ENCODE peak calls at places on chromosomes 11 and 22, in eight cellular contexts. One of them, this sample, is unnamed.
A peak's percentile ranks its signal among the peaks of the same experiment; 100 is the strongest.

GRCh38 chr22:49299821-49300231 is 527.8 kb downstream of the BRD1 start:
- DNase-seq in effector memory CD8-positive, alpha-beta T cell: no peak
- DNase-seq in mesendoderm: no peak
- DNase-seq in thoracic aorta: no peak
- DNase-seq in activated T-cell treated with anti-CD3 and anti-CD28 coated beads, Interleukin-2, amount 50 U/mL, for 72 hours: no peak
- DNase-seq in stimulated activated CD4-positive, alpha-beta T cell treated with anti-CD3 and anti-CD28 coated beads, TNF-alpha, amount 100 ng/mL, for 24 hours: no peak
- DNase-seq in pancreas: no peak
- DNase-seq in T-cell: no peak
- DNase-seq in this sample: no peak

GRCh38 chr11:46367244-46367915 is 14.1 kb upstream of the MDK start:
- DNase-seq in T-cell: peak; percentile 79
- DNase-seq in pancreas: peak; percentile 68
- DNase-seq in activated T-cell treated with anti-CD3 and anti-CD28 coated beads, Interleukin-2, amount 50 U/mL, for 72 hours: peak; percentile 85
- DNase-seq in effector memory CD8-positive, alpha-beta T cell: peak; percentile 77
- DNase-seq in thoracic aorta: no peak
- DNase-seq in stimulated activated CD4-positive, alpha-beta T cell treated with anti-CD3 and anti-CD28 coated beads, TNF-alpha, amount 100 ng/mL, for 24 hours: peak; percentile 52
- DNase-seq in mesendoderm: no peak
- DNase-seq in this sample: peak; percentile 74

GRCh38 chr22:37492428-37493344 is 6.5 kb upstream of the MFNG start:
- DNase-seq in pancreas: peak; percentile 22
- DNase-seq in thoracic aorta: no peak
- DNase-seq in stimulated activated CD4-positive, alpha-beta T cell treated with anti-CD3 and anti-CD28 coated beads, TNF-alpha, amount 100 ng/mL, for 24 hours: no peak
- DNase-seq in effector memory CD8-positive, alpha-beta T cell: peak; percentile 48
- DNase-seq in activated T-cell treated with anti-CD3 and anti-CD28 coated beads, Interleukin-2, amount 50 U/mL, for 72 hours: peak; percentile 55
- DNase-seq in mesendoderm: peak; percentile 85
- DNase-seq in T-cell: peak; percentile 55
- DNase-seq in this sample: peak; percentile 47

GRCh38 chr11:12813371-12814225 is 139.4 kb downstream of the TEAD1 start:
- DNase-seq in effector memory CD8-positive, alpha-beta T cell: no peak
- DNase-seq in T-cell: no peak
- DNase-seq in activated T-cell treated with anti-CD3 and anti-CD28 coated beads, Interleukin-2, amount 50 U/mL, for 72 hours: no peak
- DNase-seq in stimulated activated CD4-positive, alpha-beta T cell treated with anti-CD3 and anti-CD28 coated beads, TNF-alpha, amount 100 ng/mL, for 24 hours: no peak
- DNase-seq in mesendoderm: no peak
- DNase-seq in pancreas: no peak
- DNase-seq in thoracic aorta: no peak
- DNase-seq in this sample: no peak

GRCh38 chr22:49900441-49901230 is 17.6 kb downstream of the ALG12 start:
- DNase-seq in pancreas: no peak
- DNase-seq in thoracic aorta: no peak
- DNase-seq in T-cell: no peak
- DNase-seq in stimulated activated CD4-positive, alpha-beta T cell treated with anti-CD3 and anti-CD28 coated beads, TNF-alpha, amount 100 ng/mL, for 24 hours: no peak
- DNase-seq in activated T-cell treated with anti-CD3 and anti-CD28 coated beads, Interleukin-2, amount 50 U/mL, for 72 hours: no peak
- DNase-seq in mesendoderm: no peak
- DNase-seq in effector memory CD8-positive, alpha-beta T cell: no peak
- DNase-seq in this sample: no peak

GRCh38 chr11:12863605-12864121 is 145.5 kb upstream of the RASSF10 start:
- DNase-seq in T-cell: no peak
- DNase-seq in thoracic aorta: no peak
- DNase-seq in effector memory CD8-positive, alpha-beta T cell: no peak
- DNase-seq in stimulated activated CD4-positive, alpha-beta T cell treated with anti-CD3 and anti-CD28 coated beads, TNF-alpha, amount 100 ng/mL, for 24 hours: no peak
- DNase-seq in mesendoderm: peak; percentile 48
- DNase-seq in activated T-cell treated with anti-CD3 and anti-CD28 coated beads, Interleukin-2, amount 50 U/mL, for 72 hours: no peak
- DNase-seq in pancreas: no peak
- DNase-seq in this sample: no peak

GRCh38 chr22:36026741-36027140 is 1.9 kb downstream of the RBFOX2 start:
- DNase-seq in effector memory CD8-positive, alpha-beta T cell: no peak
- DNase-seq in stimulated activated CD4-positive, alpha-beta T cell treated with anti-CD3 and anti-CD28 coated beads, TNF-alpha, amount 100 ng/mL, for 24 hours: no peak
- DNase-seq in mesendoderm: peak; percentile 77
- DNase-seq in activated T-cell treated with anti-CD3 and anti-CD28 coated beads, Interleukin-2, amount 50 U/mL, for 72 hours: no peak
- DNase-seq in pancreas: no peak
- DNase-seq in thoracic aorta: no peak
- DNase-seq in T-cell: no peak
- DNase-seq in this sample: no peak

GRCh38 chr11:2801711-2802388 is 83.7 kb downstream of the CDKN1C start:
- DNase-seq in pancreas: peak; percentile 14
- DNase-seq in T-cell: no peak
- DNase-seq in thoracic aorta: no peak
- DNase-seq in stimulated activated CD4-positive, alpha-beta T cell treated with anti-CD3 and anti-CD28 coated beads, TNF-alpha, amount 100 ng/mL, for 24 hours: no peak
- DNase-seq in mesendoderm: no peak
- DNase-seq in effector memory CD8-positive, alpha-beta T cell: no peak
- DNase-seq in activated T-cell treated with anti-CD3 and anti-CD28 coated beads, Interleukin-2, amount 50 U/mL, for 72 hours: no peak
- DNase-seq in this sample: no peak

GRCh38 chr22:19941365-19942070 is at the start of the genes COMT and TXNRD2:
- DNase-seq in activated T-cell treated with anti-CD3 and anti-CD28 coated beads, Interleukin-2, amount 50 U/mL, for 72 hours: peak; percentile 86
- DNase-seq in effector memory CD8-positive, alpha-beta T cell: peak; percentile 59
- DNase-seq in T-cell: peak; percentile 72
- DNase-seq in thoracic aorta: no peak
- DNase-seq in stimulated activated CD4-positive, alpha-beta T cell treated with anti-CD3 and anti-CD28 coated beads, TNF-alpha, amount 100 ng/mL, for 24 hours: peak; percentile 42
- DNase-seq in mesendoderm: peak; percentile 26
- DNase-seq in pancreas: peak; percentile 77
- DNase-seq in this sample: peak; percentile 38

GRCh38 chr11:43919852-43920597 is 22.4 kb upstream of the C11orf96 start:
- DNase-seq in thoracic aorta: no peak
- DNase-seq in effector memory CD8-positive, alpha-beta T cell: no peak
- DNase-seq in pancreas: no peak
- DNase-seq in activated T-cell treated with anti-CD3 and anti-CD28 coated beads, Interleukin-2, amount 50 U/mL, for 72 hours: no peak
- DNase-seq in T-cell: no peak
- DNase-seq in mesendoderm: no peak
- DNase-seq in stimulated activated CD4-positive, alpha-beta T cell treated with anti-CD3 and anti-CD28 coated beads, TNF-alpha, amount 100 ng/mL, for 24 hours: no peak
- DNase-seq in this sample: no peak

GRCh38 chr22:41713004-41713403 is 13.7 kb downstream of the MEI1 start:
- DNase-seq in T-cell: no peak
- DNase-seq in mesendoderm: no peak
- DNase-seq in effector memory CD8-positive, alpha-beta T cell: no peak
- DNase-seq in activated T-cell treated with anti-CD3 and anti-CD28 coated beads, Interleukin-2, amount 50 U/mL, for 72 hours: no peak
- DNase-seq in thoracic aorta: no peak
- DNase-seq in pancreas: no peak
- DNase-seq in stimulated activated CD4-positive, alpha-beta T cell treated with anti-CD3 and anti-CD28 coated beads, TNF-alpha, amount 100 ng/mL, for 24 hours: no peak
- DNase-seq in this sample: no peak

GRCh38 chr22:19760652-19761002 is at the start of gene TBX1:
- DNase-seq in effector memory CD8-positive, alpha-beta T cell: no peak
- DNase-seq in activated T-cell treated with anti-CD3 and anti-CD28 coated beads, Interleukin-2, amount 50 U/mL, for 72 hours: no peak
- DNase-seq in T-cell: no peak
- DNase-seq in stimulated activated CD4-positive, alpha-beta T cell treated with anti-CD3 and anti-CD28 coated beads, TNF-alpha, amount 100 ng/mL, for 24 hours: no peak
- DNase-seq in mesendoderm: no peak
- DNase-seq in thoracic aorta: no peak
- DNase-seq in pancreas: no peak
- DNase-seq in this sample: no peak

GRCh38 chr11:66936326-66936725 is 21.9 kb downstream of the PC start:
- DNase-seq in mesendoderm: no peak
- DNase-seq in pancreas: no peak
- DNase-seq in thoracic aorta: no peak
- DNase-seq in T-cell: no peak
- DNase-seq in effector memory CD8-positive, alpha-beta T cell: no peak
- DNase-seq in stimulated activated CD4-positive, alpha-beta T cell treated with anti-CD3 and anti-CD28 coated beads, TNF-alpha, amount 100 ng/mL, for 24 hours: no peak
- DNase-seq in activated T-cell treated with anti-CD3 and anti-CD28 coated beads, Interleukin-2, amount 50 U/mL, for 72 hours: no peak
- DNase-seq in this sample: no peak

GRCh38 chr11:126596474-126596873 is 241.0 kb downstream of the ST3GAL4 start:
- DNase-seq in thoracic aorta: no peak
- DNase-seq in activated T-cell treated with anti-CD3 and anti-CD28 coated beads, Interleukin-2, amount 50 U/mL, for 72 hours: no peak
- DNase-seq in stimulated activated CD4-positive, alpha-beta T cell treated with anti-CD3 and anti-CD28 coated beads, TNF-alpha, amount 100 ng/mL, for 24 hours: no peak
- DNase-seq in mesendoderm: peak; percentile 46
- DNase-seq in pancreas: no peak
- DNase-seq in T-cell: no peak
- DNase-seq in effector memory CD8-positive, alpha-beta T cell: no peak
- DNase-seq in this sample: no peak

GRCh38 chr11:104199041-104199440 is 35.1 kb upstream of the PDGFD start:
- DNase-seq in pancreas: no peak
- DNase-seq in thoracic aorta: no peak
- DNase-seq in effector memory CD8-positive, alpha-beta T cell: no peak
- DNase-seq in mesendoderm: no peak
- DNase-seq in stimulated activated CD4-positive, alpha-beta T cell treated with anti-CD3 and anti-CD28 coated beads, TNF-alpha, amount 100 ng/mL, for 24 hours: no peak
- DNase-seq in activated T-cell treated with anti-CD3 and anti-CD28 coated beads, Interleukin-2, amount 50 U/mL, for 72 hours: no peak
- DNase-seq in T-cell: no peak
- DNase-seq in this sample: no peak

GRCh38 chr11:827146-827860 is 416 bp upstream of the CRACR2B start:
- DNase-seq in thoracic aorta: no peak
- DNase-seq in activated T-cell treated with anti-CD3 and anti-CD28 coated beads, Interleukin-2, amount 50 U/mL, for 72 hours: peak; percentile 57
- DNase-seq in T-cell: no peak
- DNase-seq in stimulated activated CD4-positive, alpha-beta T cell treated with anti-CD3 and anti-CD28 coated beads, TNF-alpha, amount 100 ng/mL, for 24 hours: no peak
- DNase-seq in pancreas: peak; percentile 77
- DNase-seq in effector memory CD8-positive, alpha-beta T cell: no peak
- DNase-seq in mesendoderm: peak; percentile 60
- DNase-seq in this sample: no peak

GRCh38 chr11:62612366-62613274 is at the start of the genes EML3 and ROM1:
- DNase-seq in thoracic aorta: peak; percentile 85
- DNase-seq in activated T-cell treated with anti-CD3 and anti-CD28 coated beads, Interleukin-2, amount 50 U/mL, for 72 hours: peak; percentile 92
- DNase-seq in effector memory CD8-positive, alpha-beta T cell: peak; percentile 89
- DNase-seq in T-cell: peak; percentile 86
- DNase-seq in stimulated activated CD4-positive, alpha-beta T cell treated with anti-CD3 and anti-CD28 coated beads, TNF-alpha, amount 100 ng/mL, for 24 hours: peak; percentile 70
- DNase-seq in mesendoderm: peak; percentile 97
- DNase-seq in pancreas: peak; percentile 89
- DNase-seq in this sample: peak; percentile 75

GRCh38 chr22:41913040-41913719 is 1.7 kb downstream of the SHISA8 start:
- DNase-seq in thoracic aorta: no peak
- DNase-seq in activated T-cell treated with anti-CD3 and anti-CD28 coated beads, Interleukin-2, amount 50 U/mL, for 72 hours: no peak
- DNase-seq in pancreas: no peak
- DNase-seq in effector memory CD8-positive, alpha-beta T cell: no peak
- DNase-seq in T-cell: no peak
- DNase-seq in stimulated activated CD4-positive, alpha-beta T cell treated with anti-CD3 and anti-CD28 coated beads, TNF-alpha, amount 100 ng/mL, for 24 hours: no peak
- DNase-seq in mesendoderm: no peak
- DNase-seq in this sample: no peak

GRCh38 chr11:30772908-30773307 is 186.8 kb upstream of the MPPED2 start:
- DNase-seq in thoracic aorta: no peak
- DNase-seq in effector memory CD8-positive, alpha-beta T cell: no peak
- DNase-seq in pancreas: no peak
- DNase-seq in T-cell: no peak
- DNase-seq in stimulated activated CD4-positive, alpha-beta T cell treated with anti-CD3 and anti-CD28 coated beads, TNF-alpha, amount 100 ng/mL, for 24 hours: no peak
- DNase-seq in activated T-cell treated with anti-CD3 and anti-CD28 coated beads, Interleukin-2, amount 50 U/mL, for 72 hours: no peak
- DNase-seq in mesendoderm: no peak
- DNase-seq in this sample: no peak

GRCh38 chr22:30892731-30893221 is 75.8 kb downstream of the MORC2 start:
- DNase-seq in pancreas: no peak
- DNase-seq in stimulated activated CD4-positive, alpha-beta T cell treated with anti-CD3 and anti-CD28 coated beads, TNF-alpha, amount 100 ng/mL, for 24 hours: no peak
- DNase-seq in effector memory CD8-positive, alpha-beta T cell: no peak
- DNase-seq in mesendoderm: no peak
- DNase-seq in activated T-cell treated with anti-CD3 and anti-CD28 coated beads, Interleukin-2, amount 50 U/mL, for 72 hours: no peak
- DNase-seq in thoracic aorta: no peak
- DNase-seq in T-cell: no peak
- DNase-seq in this sample: no peak

GRCh38 chr11:73999581-74000306 is 9.1 kb downstream of the UCP3 start:
- DNase-seq in mesendoderm: no peak
- DNase-seq in pancreas: no peak
- DNase-seq in activated T-cell treated with anti-CD3 and anti-CD28 coated beads, Interleukin-2, amount 50 U/mL, for 72 hours: no peak
- DNase-seq in thoracic aorta: no peak
- DNase-seq in T-cell: no peak
- DNase-seq in effector memory CD8-positive, alpha-beta T cell: no peak
- DNase-seq in stimulated activated CD4-positive, alpha-beta T cell treated with anti-CD3 and anti-CD28 coated beads, TNF-alpha, amount 100 ng/mL, for 24 hours: no peak
- DNase-seq in this sample: no peak

GRCh38 chr11:64290894-64291745 is at the start of gene KCNK4:
- DNase-seq in mesendoderm: no peak
- DNase-seq in stimulated activated CD4-positive, alpha-beta T cell treated with anti-CD3 and anti-CD28 coated beads, TNF-alpha, amount 100 ng/mL, for 24 hours: no peak
- DNase-seq in pancreas: peak; percentile 46
- DNase-seq in activated T-cell treated with anti-CD3 and anti-CD28 coated beads, Interleukin-2, amount 50 U/mL, for 72 hours: no peak
- DNase-seq in thoracic aorta: no peak
- DNase-seq in effector memory CD8-positive, alpha-beta T cell: no peak
- DNase-seq in T-cell: no peak
- DNase-seq in this sample: no peak

GRCh38 chr11:74932797-74933196 is 16.1 kb downstream of the XRRA1 start:
- DNase-seq in effector memory CD8-positive, alpha-beta T cell: no peak
- DNase-seq in activated T-cell treated with anti-CD3 and anti-CD28 coated beads, Interleukin-2, amount 50 U/mL, for 72 hours: peak; percentile 18
- DNase-seq in mesendoderm: no peak
- DNase-seq in thoracic aorta: no peak
- DNase-seq in pancreas: no peak
- DNase-seq in T-cell: no peak
- DNase-seq in stimulated activated CD4-positive, alpha-beta T cell treated with anti-CD3 and anti-CD28 coated beads, TNF-alpha, amount 100 ng/mL, for 24 hours: no peak
- DNase-seq in this sample: no peak

GRCh38 chr11:6755303-6755952 is 16.3 kb downstream of the OR2AG2 start:
- DNase-seq in activated T-cell treated with anti-CD3 and anti-CD28 coated beads, Interleukin-2, amount 50 U/mL, for 72 hours: peak; percentile 48
- DNase-seq in effector memory CD8-positive, alpha-beta T cell: peak; percentile 27
- DNase-seq in stimulated activated CD4-positive, alpha-beta T cell treated with anti-CD3 and anti-CD28 coated beads, TNF-alpha, amount 100 ng/mL, for 24 hours: no peak
- DNase-seq in pancreas: no peak
- DNase-seq in thoracic aorta: no peak
- DNase-seq in T-cell: peak; percentile 34
- DNase-seq in mesendoderm: peak; percentile 45
- DNase-seq in this sample: peak; percentile 51

GRCh38 chr22:40512426-40513136 is 123.9 kb downstream of the MRTFA start:
- DNase-seq in stimulated activated CD4-positive, alpha-beta T cell treated with anti-CD3 and anti-CD28 coated beads, TNF-alpha, amount 100 ng/mL, for 24 hours: no peak
- DNase-seq in pancreas: no peak
- DNase-seq in activated T-cell treated with anti-CD3 and anti-CD28 coated beads, Interleukin-2, amount 50 U/mL, for 72 hours: no peak
- DNase-seq in effector memory CD8-positive, alpha-beta T cell: no peak
- DNase-seq in thoracic aorta: no peak
- DNase-seq in T-cell: no peak
- DNase-seq in mesendoderm: peak; percentile 62
- DNase-seq in this sample: no peak

GRCh38 chr11:44566559-44566949 is 1.1 kb downstream of the CD82 start:
- DNase-seq in effector memory CD8-positive, alpha-beta T cell: no peak
- DNase-seq in activated T-cell treated with anti-CD3 and anti-CD28 coated beads, Interleukin-2, amount 50 U/mL, for 72 hours: no peak
- DNase-seq in T-cell: no peak
- DNase-seq in stimulated activated CD4-positive, alpha-beta T cell treated with anti-CD3 and anti-CD28 coated beads, TNF-alpha, amount 100 ng/mL, for 24 hours: no peak
- DNase-seq in mesendoderm: no peak
- DNase-seq in thoracic aorta: no peak
- DNase-seq in pancreas: no peak
- DNase-seq in this sample: no peak

GRCh38 chr11:64230985-64231365 is 627 bp downstream of the DNAJC4 start:
- DNase-seq in T-cell: no peak
- DNase-seq in activated T-cell treated with anti-CD3 and anti-CD28 coated beads, Interleukin-2, amount 50 U/mL, for 72 hours: no peak
- DNase-seq in stimulated activated CD4-positive, alpha-beta T cell treated with anti-CD3 and anti-CD28 coated beads, TNF-alpha, amount 100 ng/mL, for 24 hours: no peak
- DNase-seq in mesendoderm: no peak
- DNase-seq in effector memory CD8-positive, alpha-beta T cell: no peak
- DNase-seq in pancreas: no peak
- DNase-seq in thoracic aorta: no peak
- DNase-seq in this sample: no peak

GRCh38 chr11:12540913-12541587 is 133.2 kb upstream of the TEAD1 start:
- DNase-seq in T-cell: no peak
- DNase-seq in activated T-cell treated with anti-CD3 and anti-CD28 coated beads, Interleukin-2, amount 50 U/mL, for 72 hours: no peak
- DNase-seq in thoracic aorta: no peak
- DNase-seq in mesendoderm: peak; percentile 93
- DNase-seq in pancreas: no peak
- DNase-seq in effector memory CD8-positive, alpha-beta T cell: no peak
- DNase-seq in stimulated activated CD4-positive, alpha-beta T cell treated with anti-CD3 and anti-CD28 coated beads, TNF-alpha, amount 100 ng/mL, for 24 hours: no peak
- DNase-seq in this sample: no peak

GRCh38 chr22:50306753-50307749 is at the start of gene PLXNB2:
- DNase-seq in activated T-cell treated with anti-CD3 and anti-CD28 coated beads, Interleukin-2, amount 50 U/mL, for 72 hours: peak; percentile 55
- DNase-seq in mesendoderm: peak; percentile 88
- DNase-seq in effector memory CD8-positive, alpha-beta T cell: no peak
- DNase-seq in thoracic aorta: no peak
- DNase-seq in T-cell: peak; percentile 25
- DNase-seq in pancreas: peak; percentile 92
- DNase-seq in stimulated activated CD4-positive, alpha-beta T cell treated with anti-CD3 and anti-CD28 coated beads, TNF-alpha, amount 100 ng/mL, for 24 hours: no peak
- DNase-seq in this sample: no peak

GRCh38 chr11:6812391-6813005 is 13.0 kb upstream of the OR6A2 start:
- DNase-seq in pancreas: no peak
- DNase-seq in mesendoderm: peak; percentile 76
- DNase-seq in thoracic aorta: no peak
- DNase-seq in T-cell: peak; percentile 22
- DNase-seq in effector memory CD8-positive, alpha-beta T cell: peak; percentile 28
- DNase-seq in stimulated activated CD4-positive, alpha-beta T cell treated with anti-CD3 and anti-CD28 coated beads, TNF-alpha, amount 100 ng/mL, for 24 hours: peak; percentile 23
- DNase-seq in activated T-cell treated with anti-CD3 and anti-CD28 coated beads, Interleukin-2, amount 50 U/mL, for 72 hours: peak; percentile 50
- DNase-seq in this sample: no peak

GRCh38 chr11:60334005-60334620 is 7.1 kb downstream of the MS4A6E start:
- DNase-seq in effector memory CD8-positive, alpha-beta T cell: peak; percentile 46
- DNase-seq in activated T-cell treated with anti-CD3 and anti-CD28 coated beads, Interleukin-2, amount 50 U/mL, for 72 hours: peak; percentile 78
- DNase-seq in pancreas: peak; percentile 42
- DNase-seq in thoracic aorta: no peak
- DNase-seq in mesendoderm: peak; percentile 89
- DNase-seq in T-cell: peak; percentile 50
- DNase-seq in stimulated activated CD4-positive, alpha-beta T cell treated with anti-CD3 and anti-CD28 coated beads, TNF-alpha, amount 100 ng/mL, for 24 hours: peak; percentile 45
- DNase-seq in this sample: peak; percentile 8

GRCh38 chr11:126654886-126655806 is 299.7 kb downstream of the ST3GAL4 start:
- DNase-seq in stimulated activated CD4-positive, alpha-beta T cell treated with anti-CD3 and anti-CD28 coated beads, TNF-alpha, amount 100 ng/mL, for 24 hours: no peak
- DNase-seq in thoracic aorta: no peak
- DNase-seq in pancreas: no peak
- DNase-seq in effector memory CD8-positive, alpha-beta T cell: no peak
- DNase-seq in activated T-cell treated with anti-CD3 and anti-CD28 coated beads, Interleukin-2, amount 50 U/mL, for 72 hours: no peak
- DNase-seq in T-cell: no peak
- DNase-seq in mesendoderm: peak; percentile 40
- DNase-seq in this sample: no peak

GRCh38 chr22:49303781-49304461 is 523.8 kb downstream of the BRD1 start:
- DNase-seq in mesendoderm: no peak
- DNase-seq in stimulated activated CD4-positive, alpha-beta T cell treated with anti-CD3 and anti-CD28 coated beads, TNF-alpha, amount 100 ng/mL, for 24 hours: no peak
- DNase-seq in thoracic aorta: no peak
- DNase-seq in effector memory CD8-positive, alpha-beta T cell: no peak
- DNase-seq in T-cell: peak; percentile 2
- DNase-seq in activated T-cell treated with anti-CD3 and anti-CD28 coated beads, Interleukin-2, amount 50 U/mL, for 72 hours: no peak
- DNase-seq in pancreas: no peak
- DNase-seq in this sample: no peak

GRCh38 chr11:19455731-19456130 is 215.0 kb upstream of the E2F8 start:
- DNase-seq in thoracic aorta: no peak
- DNase-seq in activated T-cell treated with anti-CD3 and anti-CD28 coated beads, Interleukin-2, amount 50 U/mL, for 72 hours: no peak
- DNase-seq in T-cell: no peak
- DNase-seq in pancreas: no peak
- DNase-seq in mesendoderm: no peak
- DNase-seq in stimulated activated CD4-positive, alpha-beta T cell treated with anti-CD3 and anti-CD28 coated beads, TNF-alpha, amount 100 ng/mL, for 24 hours: no peak
- DNase-seq in effector memory CD8-positive, alpha-beta T cell: no peak
- DNase-seq in this sample: no peak